ENCODE peak calls at places on chromosomes 5 and 9, in four cellular contexts. C is heart right ventricle; Y is CD8-positive, alpha-beta T cell; K is NK-92 treated with Interleukin-12 subunit alpha and Interleukin-12 subunit beta, amount 100 ng/mL, for 24 hours. G is an unnamed sample.

GRCh38 chr5:34699155-34700077 is 43.3 kb downstream of the RAI14 start:
- DNase-seq in Y (no peak), C (no peak), K (no peak), G (no peak)

GRCh38 chr5:86175224-86175623 is 442.5 kb upstream of the COX7C start:
- DNase-seq in Y (no peak), C (no peak), K (no peak), G (no peak)

GRCh38 chr9:121285835-121286687 is 18.1 kb downstream of the GSN start:
- DNase-seq in K (no peak), Y (no peak), C (peak; percentile 82), G (no peak)

GRCh38 chr5:78953092-78953800 is 31.9 kb downstream of the ARSB start:
- DNase-seq in Y (no peak), C (no peak), K (no peak), G (peak; percentile 2)

GRCh38 chr5:122258241-122258640 is 53.8 kb upstream of the SNCAIP start:
- DNase-seq in K (no peak), C (no peak), Y (no peak), G (no peak)

GRCh38 chr5:103862398-103862797 is 299.8 kb upstream of the NUDT12 start:
- DNase-seq in C (no peak), Y (no peak), K (no peak), G (no peak)

GRCh38 chr5:112210430-112211005 is 208.6 kb downstream of the EPB41L4A start:
- DNase-seq in K (no peak), C (peak; percentile 49), Y (no peak), G (peak; percentile 5)

GRCh38 chr5:43281840-43282658 is 31.2 kb downstream of the HMGCS1 start:
- DNase-seq in K (no peak), C (no peak), Y (no peak), G (no peak)

GRCh38 chr9:90044710-90045151 is 439.9 kb downstream of the GADD45G start:
- DNase-seq in K (peak; percentile 39), Y (no peak), C (no peak), G (no peak)